ENCODE peak calls at places on chromosome 22, in ten cellular contexts. C, X, E, F, R, L, D, W, Z and Q are unnamed samples.

GRCh38 chr22:20957118-20957690 is 9.9 kb upstream of the AIFM3 start:
- DNase-seq in C (no peak), X (no peak), E (no peak), F (peak; percentile 84), R (peak; percentile 42), L (peak; percentile 50), D (no peak), W (no peak), Z (no peak), Q (no peak)

GRCh38 chr22:22164541-22165272 is 79.9 kb upstream of the VPREB1 start:
- DNase-seq in C (no peak), X (no peak), E (peak; percentile 19), F (peak; percentile 34), R (no peak), L (no peak), D (no peak), W (peak; percentile 13), Z (no peak), Q (no peak)

GRCh38 chr22:45246060-45246985 is 5.6 kb upstream of the KIAA0930 start:
- DNase-seq in C (peak; percentile 78), X (no peak), E (no peak), F (no peak), R (peak; percentile 83), L (peak; percentile 82), D (peak; percentile 89), W (no peak), Z (peak; percentile 87), Q (peak; percentile 96)

GRCh38 chr22:17366830-17367229 is 2.4 kb upstream of the CECR2 start:
- DNase-seq in C (peak; percentile 38), X (peak; percentile 42), E (no peak), F (peak; percentile 79), R (peak; percentile 3), L (peak; percentile 17), D (peak; percentile 21), W (peak; percentile 22), Z (peak; percentile 31), Q (no peak)

GRCh38 chr22:40462195-40462988 is 92.0 kb downstream of the SGSM3 start:
- DNase-seq in C (no peak), X (peak; percentile 40), E (no peak), F (no peak), R (no peak), L (peak; percentile 20), D (no peak), W (no peak), Z (no peak), Q (no peak)

GRCh38 chr22:45608763-45609180 is 62.9 kb upstream of the ATXN10 start:
- DNase-seq in C (no peak), X (no peak), E (no peak), F (no peak), R (no peak), L (no peak), D (no peak), W (no peak), Z (no peak), Q (peak; percentile 88)

GRCh38 chr22:47192651-47193437 is 430.4 kb downstream of the TBC1D22A start:
- DNase-seq in C (no peak), X (peak; percentile 14), E (no peak), F (peak; percentile 50), R (no peak), L (peak; percentile 86), D (no peak), W (peak; percentile 61), Z (peak; percentile 89), Q (no peak)

GRCh38 chr22:46846154-46846831 is 83.8 kb downstream of the TBC1D22A start:
- DNase-seq in C (no peak), X (no peak), E (no peak), F (no peak), R (no peak), L (no peak), D (no peak), W (no peak), Z (no peak), Q (no peak)

GRCh38 chr22:46136539-46137217 is 13.6 kb upstream of the PPARA start:
- DNase-seq in C (no peak), X (no peak), E (no peak), F (peak; percentile 54), R (no peak), L (no peak), D (no peak), W (no peak), Z (no peak), Q (no peak)

GRCh38 chr22:24589518-24590030 is 3.3 kb downstream of the LRRC75B start:
- DNase-seq in C (no peak), X (no peak), E (no peak), F (no peak), R (no peak), L (no peak), D (no peak), W (no peak), Z (no peak), Q (no peak)

DNA sequence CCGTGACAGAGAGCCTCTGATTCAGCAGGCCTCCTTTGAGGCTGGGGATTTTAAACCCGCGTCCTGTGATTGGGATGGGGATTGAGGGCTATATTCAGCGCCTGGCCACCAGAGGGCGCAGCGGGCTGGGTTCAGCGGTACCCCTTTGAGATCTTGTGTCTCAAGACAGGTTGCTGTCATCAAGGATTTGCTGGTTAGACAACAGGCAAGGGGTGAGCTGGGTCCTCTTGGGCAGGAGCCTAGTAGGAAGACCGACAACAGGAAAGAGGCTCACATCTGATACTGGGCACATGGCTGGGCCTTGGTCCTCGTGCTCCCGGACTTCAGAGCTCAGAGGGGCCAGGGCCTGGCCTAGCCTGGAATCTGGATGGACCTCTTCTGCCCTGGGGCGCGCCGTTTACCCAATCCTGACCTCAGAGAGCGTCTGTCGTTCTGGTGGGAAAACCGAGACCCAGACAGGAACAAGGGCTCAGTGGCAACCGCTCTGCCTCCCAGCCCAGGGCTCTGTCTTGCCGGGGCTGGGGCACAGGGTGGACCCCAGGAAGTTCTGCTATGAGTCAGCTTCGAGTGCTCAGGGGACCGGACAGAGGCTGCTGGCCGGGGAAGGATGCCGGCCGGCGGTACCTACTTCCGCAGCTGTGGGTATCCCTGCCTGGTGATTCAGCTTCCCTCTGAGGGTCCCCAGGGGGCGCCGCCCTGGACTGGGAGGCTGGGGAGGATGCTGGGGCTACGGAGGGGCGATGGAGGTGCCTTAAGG is 926 bp upstream of the SLC35E4 start:
- DNase-seq in C (peak; percentile 88), X (peak; percentile 91), E (peak; percentile 87), F (peak; percentile 93), R (peak; percentile 87), L (peak; percentile 92), D (peak; percentile 71), W (peak; percentile 86), Z (peak; percentile 93), Q (peak; percentile 72)
- H3K4me3 ChIP-seq in C (peak overlapping the region; percentile 71), X (peak overlapping the region; percentile 68), E (peak overlapping the region; percentile 91), F (peak overlapping the region; percentile 49), R (no peak overlapping the region), L (no peak overlapping the region), D (no peak overlapping the region), W (peak overlapping the region; percentile 50), Z (peak overlapping the region; percentile 72), Q (peak overlapping the region; percentile 16)

DNA sequence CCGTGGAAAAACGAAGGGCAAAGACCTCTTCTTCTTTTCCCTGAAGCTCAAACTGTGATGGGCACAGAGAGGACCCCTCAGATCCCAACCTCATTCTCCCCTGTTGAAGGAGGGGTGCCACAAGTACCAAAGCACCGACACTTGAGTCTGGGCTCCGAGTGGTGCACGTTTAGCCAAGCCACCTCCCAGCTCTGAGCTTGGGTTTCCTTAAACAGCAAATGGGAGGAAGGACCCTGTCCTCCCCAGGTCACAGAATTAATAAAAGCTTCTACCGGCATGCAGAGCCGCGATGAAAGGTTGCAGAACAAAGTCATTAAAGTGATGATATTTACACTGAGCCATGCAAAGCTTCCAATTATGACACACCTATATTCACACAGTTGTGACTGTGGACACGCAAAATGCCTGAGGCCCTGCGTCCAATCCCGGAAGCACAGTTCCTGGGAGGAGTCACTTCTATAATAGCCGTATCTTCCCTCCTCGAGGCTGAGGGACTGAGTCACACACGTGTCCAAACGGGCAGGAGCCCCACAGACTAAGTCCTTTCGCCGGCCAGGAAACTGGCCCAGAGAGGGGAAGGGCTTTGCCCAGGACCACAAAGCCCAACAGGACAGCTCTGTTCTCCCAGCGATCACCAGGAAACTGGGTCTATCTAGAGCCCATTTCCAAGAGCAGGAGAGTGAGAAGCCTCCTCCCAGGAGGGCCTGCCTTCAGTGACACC is 922 bp upstream of the CSNK1E start:
- DNase-seq in C (peak; percentile 76), X (peak; percentile 66), E (peak; percentile 46), F (no peak), R (peak; percentile 91), L (peak; percentile 87), D (no peak), W (no peak), Z (peak; percentile 91), Q (peak; percentile 78)
- H3K4me3 ChIP-seq in C (peak overlapping the region; percentile 42), X (peak overlapping the region; percentile 56), E (peak overlapping the region; percentile 28), F (peak overlapping the region; percentile 55), R (no peak overlapping the region), L (no peak overlapping the region), D (no peak overlapping the region), W (peak overlapping the region; percentile 64), Z (peak overlapping the region; percentile 35), Q (no peak overlapping the region)

GRCh38 chr22:44179989-44180705 is 578 bp upstream of the PARVG start:
- DNase-seq in C (no peak), X (no peak), E (no peak), F (no peak), R (no peak), L (no peak), D (no peak), W (no peak), Z (no peak), Q (no peak)
- H3K4me3 ChIP-seq in C (no peak overlapping the region), X (no peak overlapping the region), E (no peak overlapping the region), F (no peak overlapping the region), R (no peak overlapping the region), L (no peak overlapping the region), D (no peak overlapping the region), W (no peak overlapping the region), Z (no peak overlapping the region), Q (no peak overlapping the region)

GRCh38 chr22:35685731-35686130 is 31.9 kb upstream of the APOL5 start:
- DNase-seq in C (no peak), X (no peak), E (no peak), F (no peak), R (no peak), L (no peak), D (no peak), W (no peak), Z (no peak), Q (no peak)
- H3K4me3 ChIP-seq in C (no peak overlapping the region), X (no peak overlapping the region), E (no peak overlapping the region), F (no peak overlapping the region), R (no peak overlapping the region), L (no peak overlapping the region), D (no peak overlapping the region), W (no peak overlapping the region), Z (no peak overlapping the region), Q (no peak overlapping the region)

DNA sequence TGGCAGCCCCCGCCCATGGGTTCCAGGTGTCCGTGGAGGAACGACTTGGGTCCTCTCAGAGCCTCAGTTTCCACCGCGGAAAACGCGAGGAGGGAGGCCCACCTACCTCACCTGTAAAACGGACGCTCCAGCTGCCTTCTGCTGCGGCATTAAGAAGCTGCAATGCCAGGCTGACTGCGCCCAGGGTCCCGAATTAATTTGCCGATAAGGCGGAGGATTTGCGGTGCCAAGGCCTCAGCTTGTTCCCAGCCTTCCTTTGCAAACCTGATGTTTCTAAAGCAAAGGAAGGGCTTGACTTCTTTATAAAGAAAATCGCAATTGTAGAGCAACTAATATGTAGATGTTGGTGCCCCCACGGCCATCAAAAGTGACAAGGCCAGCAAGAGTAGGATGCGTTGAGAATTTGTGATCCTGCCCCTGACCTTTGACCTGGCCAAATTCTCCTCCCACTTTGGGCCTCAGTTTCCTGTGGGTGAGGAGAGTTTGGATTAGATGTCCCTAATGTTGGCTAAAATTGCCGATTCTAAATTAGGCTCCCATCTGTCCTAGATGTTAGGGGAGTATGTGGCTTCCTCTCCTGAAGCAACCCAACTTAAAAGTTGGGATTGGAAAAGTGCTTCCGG is 849 bp upstream of the TCF20 start:
- DNase-seq in C (no peak), X (no peak), E (no peak), F (no peak), R (no peak), L (no peak), D (no peak), W (no peak), Z (no peak), Q (no peak)
- H3K4me3 ChIP-seq in C (peak overlapping the region; percentile 81), X (peak overlapping the region; percentile 60), E (no peak overlapping the region), F (peak overlapping the region; percentile 47), R (no peak overlapping the region), L (no peak overlapping the region), D (peak overlapping the region; percentile 30), W (peak overlapping the region; percentile 58), Z (peak overlapping the region; percentile 47), Q (no peak overlapping the region)